ENCODE peak calls at places on chromosomes 13 and 19, in six cellular contexts. L is MM.1S; V is right cardiac atrium; X is CD4-positive, alpha-beta memory T cell; R is cardiac muscle cell; I is tibial artery. E is an unnamed sample.

GRCh38 chr19:55526216-55527196 is 10.4 kb downstream of the SBK2 start:
- DNase-seq in I (no peak), X (no peak), R (peak; percentile 56), V (peak; percentile 94), L (no peak), E (no peak)

GRCh38 chr19:1942934-1943555 is 2.1 kb downstream of the CSNK1G2 start:
- DNase-seq in V (no peak), I (no peak), R (peak; percentile 18), L (no peak), X (no peak), E (no peak)

GRCh38 chr19:46753420-46754155 is 7.3 kb upstream of the STRN4 start:
- DNase-seq in L (peak; percentile 79), I (peak; percentile 46), V (peak; percentile 78), X (peak; percentile 62), R (peak; percentile 68), E (peak; percentile 92)

GRCh38 chr13:20320885-20321284 is 88.8 kb upstream of the GJB6 start:
- DNase-seq in L (no peak), I (no peak), R (no peak), V (no peak), X (no peak), E (no peak)

GRCh38 chr19:11373166-11373884 is 1.1 kb upstream of the SWSAP1 start:
- DNase-seq in I (no peak), V (peak; percentile 48), R (peak; percentile 89), L (no peak), X (no peak), E (peak; percentile 51)

GRCh38 chr19:41409288-41409687 is 11.7 kb downstream of the BCKDHA start:
- DNase-seq in I (no peak), V (no peak), R (peak; percentile 52), L (peak; percentile 38), X (no peak), E (no peak)

GRCh38 chr19:3407556-3408516 is 41.5 kb downstream of the NFIC start:
- DNase-seq in R (no peak), L (no peak), V (peak; percentile 89), I (peak; percentile 70), X (no peak), E (no peak)

GRCh38 chr13:54394908-54395307 is 1366.3 kb downstream of the OLFM4 start:
- DNase-seq in R (no peak), I (no peak), L (no peak), X (no peak), V (no peak), E (no peak)

GRCh38 chr13:113145496-113145895 is 13.0 kb upstream of the PROZ start:
- DNase-seq in L (no peak), V (no peak), I (no peak), R (no peak), X (no peak), E (no peak)

GRCh38 chr19:40603071-40603718 is 2.0 kb downstream of the LTBP4 start:
- DNase-seq in X (no peak), R (peak; percentile 79), V (peak; percentile 50), I (no peak), L (no peak), E (peak; percentile 61)

GRCh38 chr19:4730740-4731171 is 7.1 kb upstream of the DPP9 start:
- DNase-seq in L (peak; percentile 29), X (peak; percentile 61), I (no peak), V (peak; percentile 55), R (no peak), E (peak; percentile 86)

GRCh38 chr13:114076329-114076761 is 56.1 kb downstream of the RASA3 start:
- DNase-seq in X (no peak), R (no peak), V (peak; percentile 50), I (no peak), L (no peak), E (no peak)

GRCh38 chr19:42191855-42192254 is 25.6 kb downstream of the DEDD2 start:
- DNase-seq in R (no peak), I (no peak), V (no peak), L (no peak), X (no peak), E (no peak)

GRCh38 chr19:17001603-17002183 is 24.9 kb downstream of the CPAMD8 start:
- DNase-seq in L (no peak), R (no peak), I (no peak), V (peak; percentile 54), X (peak; percentile 84), E (no peak)

GRCh38 chr13:46154136-46154854 is 27.7 kb downstream of the LCP1 start:
- DNase-seq in V (peak; percentile 26), L (no peak), R (no peak), I (no peak), X (no peak), E (no peak)

GRCh38 chr13:37618554-37618953 is 20.0 kb upstream of the POSTN start:
- DNase-seq in I (no peak), X (no peak), R (no peak), V (no peak), L (no peak), E (no peak)

GRCh38 chr19:43777163-43777700 is 3.5 kb downstream of the KCNN4 start:
- DNase-seq in V (no peak), R (no peak), I (no peak), X (peak; percentile 60), L (no peak), E (no peak)

GRCh38 chr19:10203686-10204085 is 8.9 kb upstream of the DNMT1 start:
- DNase-seq in V (no peak), X (no peak), L (peak; percentile 17), R (no peak), I (no peak), E (no peak)

DNA sequence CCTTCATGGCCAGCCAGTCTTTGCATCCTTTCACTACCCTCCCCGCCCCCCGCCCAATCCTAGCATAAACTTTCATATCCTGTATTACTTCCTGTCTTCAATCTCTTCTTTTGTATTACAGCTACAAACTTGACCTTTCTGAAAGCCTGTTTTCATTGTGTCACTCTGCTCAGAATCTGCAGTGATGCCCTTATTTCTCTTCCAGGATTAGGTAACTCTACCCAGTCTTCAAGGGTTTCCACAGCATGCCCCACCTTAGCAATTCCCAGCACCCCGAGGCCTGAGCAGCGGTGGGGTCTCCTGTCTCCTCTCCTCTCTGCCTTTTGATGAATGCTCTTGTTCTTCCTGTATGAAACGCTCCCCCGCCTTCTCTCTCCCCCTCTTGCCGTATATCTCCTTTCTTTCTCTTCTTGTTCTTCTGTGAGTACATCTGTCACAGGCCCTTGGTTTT is 145.6 kb downstream of the SHISA2 start:
- DNase-seq in X (no peak), L (peak; percentile 26), I (no peak), V (no peak), R (no peak), E (no peak)
- H3K4me1 ChIP-seq in X (peaks cover 50% of the 10 kb centered on the region), L (peaks cover 15% of the 10 kb centered on the region), I (no peaks in the 10 kb centered on the region), V (no peaks in the 10 kb centered on the region), R (peaks cover 5% of the 10 kb centered on the region), E (peaks cover 11% of the 10 kb centered on the region)

DNA sequence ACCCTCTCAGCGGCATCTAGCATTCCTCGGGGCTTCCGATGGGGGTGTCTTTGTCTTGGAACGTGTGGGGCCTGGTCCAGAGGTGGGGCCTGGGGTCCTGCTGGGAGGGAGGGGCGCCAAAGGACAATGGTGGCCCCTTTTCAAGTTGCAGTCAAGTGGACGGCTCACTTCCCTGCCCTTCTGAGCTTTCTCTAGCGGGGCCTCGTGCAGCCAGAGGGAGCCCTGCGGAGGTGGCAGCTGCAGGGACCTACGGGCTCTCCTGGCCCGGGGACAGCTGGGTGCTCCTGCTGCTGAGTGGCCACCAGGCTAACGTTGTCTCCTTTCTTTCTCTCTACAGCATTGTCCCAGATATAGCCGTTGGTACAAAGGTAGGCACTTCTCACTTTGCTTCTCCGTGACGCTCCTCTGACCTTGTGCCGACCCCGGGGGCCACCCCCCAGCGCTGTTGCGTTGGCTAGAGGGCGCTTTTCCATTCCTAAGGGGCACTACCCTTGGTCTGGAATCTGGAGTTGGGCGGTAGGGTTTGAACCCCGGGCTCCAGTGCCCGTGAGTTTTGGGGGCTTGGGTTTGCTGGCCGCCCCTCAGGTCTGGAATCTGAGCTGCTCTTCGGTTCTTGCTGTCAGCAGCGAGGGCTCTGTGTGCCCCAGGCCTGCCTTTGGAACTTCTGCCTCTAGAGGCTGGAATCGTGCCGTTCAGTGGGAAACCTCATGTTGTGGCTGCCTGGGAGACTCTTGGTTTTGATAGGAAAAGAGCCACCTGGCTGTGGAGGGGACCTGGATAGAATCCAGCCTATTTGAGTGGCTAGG is 2.0 kb downstream of the PTBP1 start:
- DNase-seq in I (no peak), V (peak; percentile 73), R (peak; percentile 59), X (no peak), L (no peak), E (no peak)
- H3K4me1 ChIP-seq in I (peaks cover 57% of the 10 kb centered on the region), V (peaks cover 19% of the 10 kb centered on the region), R (peaks cover 37% of the 10 kb centered on the region), X (peaks cover 60% of the 10 kb centered on the region), L (peaks cover 9% of the 10 kb centered on the region), E (peaks cover 13% of the 10 kb centered on the region)

DNA sequence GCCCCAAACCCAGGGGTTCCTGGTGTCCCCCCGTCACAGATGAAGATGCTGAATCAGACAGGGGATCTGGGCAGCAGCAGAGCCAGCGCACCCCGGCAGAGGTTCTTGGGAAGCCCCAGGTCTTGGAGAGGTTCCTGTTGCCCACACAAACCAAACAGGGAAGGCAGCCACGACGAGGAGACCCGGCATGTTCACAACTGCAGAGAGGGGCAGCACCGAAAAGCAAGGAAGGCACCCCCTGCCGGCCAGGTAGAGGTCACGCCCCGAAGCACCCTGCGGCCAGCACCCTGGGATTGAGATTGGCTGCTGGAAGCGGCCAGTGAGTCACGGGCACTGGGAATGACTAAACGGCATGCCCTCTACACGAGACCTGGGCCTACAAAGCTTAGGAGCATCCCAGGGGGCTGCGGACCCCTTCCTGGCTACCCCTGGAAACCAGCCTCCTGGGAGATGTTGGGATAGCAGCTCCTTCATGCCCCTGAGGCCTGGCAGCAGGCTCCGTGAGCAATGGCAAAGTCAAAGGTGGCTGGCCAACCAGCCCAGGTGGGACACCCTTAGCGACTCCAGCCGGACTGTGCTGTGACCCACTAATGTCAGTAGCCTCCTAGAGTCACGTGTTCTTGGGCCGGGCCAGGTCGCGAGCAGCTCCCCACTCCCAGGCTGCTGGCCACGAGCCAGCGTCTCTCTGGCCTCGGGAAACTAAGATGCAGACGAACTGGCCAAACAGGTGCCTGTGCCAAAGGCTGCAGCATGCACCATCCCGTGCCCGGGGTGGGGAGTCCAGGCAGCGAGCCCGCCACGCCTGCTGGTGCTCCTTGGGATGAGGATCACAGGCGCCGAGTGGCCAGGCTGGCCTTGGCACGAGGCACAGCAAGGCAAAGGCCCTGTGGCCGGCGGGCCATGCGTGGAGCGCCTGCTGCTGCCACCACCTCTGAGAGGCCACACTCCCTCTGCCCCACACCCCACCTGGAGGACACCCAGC is 43.2 kb downstream of the MLLT1 start:
- DNase-seq in X (no peak), R (no peak), I (no peak), L (no peak), V (peak; percentile 76), E (no peak)
- H3K4me1 ChIP-seq in X (peaks cover 24% of the 10 kb centered on the region), R (peaks cover 18% of the 10 kb centered on the region), I (peaks cover 27% of the 10 kb centered on the region), L (no peaks in the 10 kb centered on the region), V (peaks cover 48% of the 10 kb centered on the region), E (no peaks in the 10 kb centered on the region)

DNA sequence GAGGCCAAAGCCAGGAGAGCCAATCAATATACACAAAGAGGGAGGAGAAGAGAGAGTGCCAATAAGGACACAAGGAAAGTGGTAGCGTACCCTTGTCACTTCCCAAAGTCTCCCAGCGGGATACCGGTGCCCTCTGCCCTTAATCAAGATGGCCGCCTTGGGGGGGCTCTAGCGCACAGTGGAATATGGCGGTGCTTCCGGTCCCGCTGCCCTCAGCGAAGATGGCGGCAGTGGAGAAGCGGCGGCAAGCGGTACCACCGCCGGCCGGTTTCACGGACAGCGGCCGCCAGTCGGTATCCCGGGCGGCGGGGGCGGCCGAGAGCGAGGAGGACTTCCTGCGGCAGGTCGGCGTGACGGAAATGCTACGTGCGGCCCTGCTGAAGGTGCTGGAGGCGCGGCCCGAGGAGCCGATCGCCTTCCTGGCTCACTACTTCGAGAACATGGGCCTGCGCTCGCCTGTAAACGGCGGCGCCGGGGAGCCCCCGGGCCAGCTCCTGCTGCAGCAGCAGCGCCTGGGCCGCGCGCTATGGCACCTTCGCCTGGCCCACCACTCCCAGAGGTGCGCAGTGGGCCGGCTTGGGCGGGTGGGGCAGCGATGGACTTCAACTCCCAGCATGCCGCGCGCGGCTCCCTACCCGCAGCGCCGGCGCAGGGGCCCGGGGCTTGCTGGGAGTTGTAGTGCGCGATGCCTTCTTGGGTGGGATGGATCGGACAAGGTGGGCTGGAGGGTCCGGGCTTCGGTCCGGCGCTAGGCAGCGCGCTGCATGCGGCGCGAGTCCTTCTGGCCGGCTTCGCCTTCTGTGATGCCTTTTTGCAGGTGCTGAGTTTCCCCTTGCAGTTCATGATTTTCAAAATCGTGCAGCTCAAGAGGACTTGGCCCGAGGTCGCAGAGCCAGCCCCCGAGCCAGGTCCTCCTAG is at the start of gene TPGS1:
- DNase-seq in R (peak; percentile 86), X (peak; percentile 71), V (peak; percentile 97), I (peak; percentile 71), L (peak; percentile 88), E (peak; percentile 94)
- H3K4me1 ChIP-seq in R (peaks cover 11% of the 10 kb centered on the region), X (peaks cover 54% of the 10 kb centered on the region), V (no peaks in the 10 kb centered on the region), I (peaks cover 10% of the 10 kb centered on the region), L (peaks cover 14% of the 10 kb centered on the region), E (peaks cover 24% of the 10 kb centered on the region)

E was measured in Karpas-422.